ENCODE peak calls at places on chromosome 9, in five cellular contexts. One of them, this sample, is unnamed.

GRCh38 chr9:130630506-130631330 is 33.7 kb upstream of the PRDM12 start:
- DNase-seq in adrenal gland: no peak
- DNase-seq in fibroblast of lung: no peak
- DNase-seq in IMR-90: no peak
- DNase-seq in aorta: no peak
- DNase-seq in this sample: no peak

GRCh38 chr9:134210908-134211810 is 46.8 kb upstream of the RNU6ATAC start:
- DNase-seq in adrenal gland: no peak
- DNase-seq in IMR-90: no peak
- DNase-seq in aorta: peak
- DNase-seq in fibroblast of lung: no peak
- DNase-seq in this sample: peak

GRCh38 chr9:133642708-133643361 is 6.7 kb downstream of the DBH start:
- DNase-seq in IMR-90: no peak
- DNase-seq in aorta: no peak
- DNase-seq in adrenal gland: no peak
- DNase-seq in fibroblast of lung: no peak
- DNase-seq in this sample: no peak

GRCh38 chr9:32589083-32589713 is 16.2 kb upstream of the NDUFB6 start:
- DNase-seq in aorta: no peak
- DNase-seq in fibroblast of lung: peak
- DNase-seq in IMR-90: peak
- DNase-seq in adrenal gland: no peak
- DNase-seq in this sample: no peak

GRCh38 chr9:127637322-127637847 is 25.3 kb downstream of the STXBP1 start:
- DNase-seq in adrenal gland: peak
- DNase-seq in IMR-90: peak
- DNase-seq in aorta: no peak
- DNase-seq in fibroblast of lung: peak
- DNase-seq in this sample: no peak

GRCh38 chr9:106324071-106324470 is 538.9 kb upstream of the ZNF462 start:
- DNase-seq in IMR-90: no peak
- DNase-seq in fibroblast of lung: no peak
- DNase-seq in aorta: no peak
- DNase-seq in adrenal gland: no peak
- DNase-seq in this sample: no peak

GRCh38 chr9:70519912-70520724 is 105.7 kb upstream of the KLF9 start:
- DNase-seq in fibroblast of lung: no peak
- DNase-seq in IMR-90: no peak
- DNase-seq in aorta: no peak
- DNase-seq in adrenal gland: no peak
- DNase-seq in this sample: no peak

GRCh38 chr9:71202931-71203330 is 81.5 kb upstream of the TRPM3 start:
- DNase-seq in adrenal gland: no peak
- DNase-seq in aorta: no peak
- DNase-seq in fibroblast of lung: peak
- DNase-seq in IMR-90: no peak
- DNase-seq in this sample: no peak

GRCh38 chr9:22005083-22005699 is 3.9 kb downstream of the CDKN2B start:
- DNase-seq in aorta: peak
- DNase-seq in IMR-90: peak
- DNase-seq in adrenal gland: no peak
- DNase-seq in fibroblast of lung: peak
- DNase-seq in this sample: no peak

GRCh38 chr9:114098660-114099522 is at the start of gene KIF12:
- DNase-seq in IMR-90: no peak
- DNase-seq in adrenal gland: no peak
- DNase-seq in aorta: no peak
- DNase-seq in fibroblast of lung: no peak
- DNase-seq in this sample: no peak

GRCh38 chr9:127149463-127150390 is 27.3 kb upstream of the ANGPTL2 start:
- DNase-seq in aorta: no peak
- DNase-seq in IMR-90: no peak
- DNase-seq in adrenal gland: peak
- DNase-seq in fibroblast of lung: no peak
- DNase-seq in this sample: no peak

GRCh38 chr9:132823370-132824144 is 54.5 kb downstream of the AK8 start:
- DNase-seq in fibroblast of lung: no peak
- DNase-seq in adrenal gland: no peak
- DNase-seq in IMR-90: no peak
- DNase-seq in aorta: peak
- DNase-seq in this sample: no peak

GRCh38 chr9:21708846-21709245 is 93.6 kb upstream of the MTAP start:
- DNase-seq in aorta: no peak
- DNase-seq in fibroblast of lung: peak
- DNase-seq in IMR-90: no peak
- DNase-seq in adrenal gland: no peak
- DNase-seq in this sample: no peak

GRCh38 chr9:87601175-87601574 is 103.5 kb downstream of the DAPK1 start:
- DNase-seq in fibroblast of lung: no peak
- DNase-seq in adrenal gland: no peak
- DNase-seq in aorta: no peak
- DNase-seq in IMR-90: no peak
- DNase-seq in this sample: no peak

GRCh38 chr9:128771094-128771721 is 519 bp downstream of the ZER1 start:
- DNase-seq in IMR-90: peak
- DNase-seq in adrenal gland: peak
- DNase-seq in aorta: peak
- DNase-seq in fibroblast of lung: peak
- DNase-seq in this sample: no peak

GRCh38 chr9:85892406-85892805 is 48.5 kb upstream of the NAA35 start:
- DNase-seq in fibroblast of lung: no peak
- DNase-seq in IMR-90: no peak
- DNase-seq in aorta: no peak
- DNase-seq in adrenal gland: no peak
- DNase-seq in this sample: no peak

GRCh38 chr9:71254592-71255277 is 133.3 kb upstream of the TRPM3 start:
- DNase-seq in adrenal gland: no peak
- DNase-seq in fibroblast of lung: no peak
- DNase-seq in aorta: no peak
- DNase-seq in IMR-90: no peak
- DNase-seq in this sample: no peak

GRCh38 chr9:84819446-84819845 is 149.9 kb downstream of the NTRK2 start:
- DNase-seq in IMR-90: no peak
- DNase-seq in fibroblast of lung: no peak
- DNase-seq in aorta: no peak
- DNase-seq in adrenal gland: no peak
- DNase-seq in this sample: no peak

GRCh38 chr9:122134822-122135528 is 24.6 kb downstream of the NDUFA8 start:
- DNase-seq in IMR-90: peak
- DNase-seq in adrenal gland: peak
- DNase-seq in fibroblast of lung: no peak
- DNase-seq in aorta: no peak
- DNase-seq in this sample: no peak

GRCh38 chr9:113997610-113998009 is 80.5 kb downstream of the AMBP start:
- DNase-seq in IMR-90: no peak
- DNase-seq in fibroblast of lung: no peak
- DNase-seq in aorta: peak
- DNase-seq in adrenal gland: peak
- DNase-seq in this sample: no peak

GRCh38 chr9:99050924-99051323 is 54.0 kb upstream of the TGFBR1 start:
- DNase-seq in IMR-90: no peak
- DNase-seq in aorta: no peak
- DNase-seq in adrenal gland: no peak
- DNase-seq in fibroblast of lung: peak
- DNase-seq in this sample: no peak

GRCh38 chr9:124873664-124874063 is 11.7 kb downstream of the ARPC5L start:
- DNase-seq in adrenal gland: no peak
- DNase-seq in fibroblast of lung: no peak
- DNase-seq in aorta: no peak
- DNase-seq in IMR-90: no peak
- DNase-seq in this sample: no peak

GRCh38 chr9:123322771-123323481 is 33.1 kb upstream of the CRB2 start:
- DNase-seq in aorta: no peak
- DNase-seq in IMR-90: no peak
- DNase-seq in adrenal gland: no peak
- DNase-seq in fibroblast of lung: no peak
- DNase-seq in this sample: no peak

GRCh38 chr9:113646491-113646890 is 183.0 kb downstream of the RGS3 start:
- DNase-seq in IMR-90: no peak
- DNase-seq in fibroblast of lung: no peak
- DNase-seq in adrenal gland: no peak
- DNase-seq in aorta: no peak
- DNase-seq in this sample: no peak

GRCh38 chr9:134648701-134649525 is 7.3 kb downstream of the COL5A1 start:
- DNase-seq in adrenal gland: peak
- DNase-seq in aorta: no peak
- DNase-seq in fibroblast of lung: peak
- DNase-seq in IMR-90: peak
- DNase-seq in this sample: no peak

GRCh38 chr9:105972805-105973204 is 278.5 kb downstream of the TMEM38B start:
- DNase-seq in adrenal gland: no peak
- DNase-seq in IMR-90: no peak
- DNase-seq in fibroblast of lung: no peak
- DNase-seq in aorta: no peak
- DNase-seq in this sample: no peak

GRCh38 chr9:134025606-134026541 is 593 bp downstream of the BRD3OS start:
- DNase-seq in adrenal gland: peak
- DNase-seq in IMR-90: peak
- DNase-seq in aorta: no peak
- DNase-seq in fibroblast of lung: peak
- DNase-seq in this sample: peak

DNA sequence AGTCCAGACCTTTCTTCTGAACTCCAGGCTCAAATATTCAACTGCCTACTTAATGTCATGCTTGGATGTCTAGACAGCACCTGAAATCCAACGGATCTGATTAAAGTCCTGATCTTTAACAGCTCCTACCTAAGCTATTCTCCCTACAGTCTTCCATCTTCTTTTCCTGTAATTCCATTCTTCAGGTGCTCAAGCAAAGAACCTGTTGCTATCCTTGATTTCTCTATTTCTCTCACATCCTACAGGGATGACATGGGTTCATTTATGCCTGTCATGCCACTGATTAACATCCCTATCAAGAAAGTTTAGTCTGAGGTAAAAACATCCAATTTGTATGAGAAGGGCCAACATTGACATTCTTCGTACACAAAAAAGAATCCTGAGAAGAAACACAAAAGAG is 163.2 kb downstream of the TMC1 start:
- DNase-seq in adrenal gland: no peak
- DNase-seq in IMR-90: no peak
- DNase-seq in aorta: no peak
- DNase-seq in fibroblast of lung: no peak
- DNase-seq in this sample: no peak
- H3K4me3 ChIP-seq in adrenal gland: no peak
- H3K4me3 ChIP-seq in IMR-90: no peak
- H3K4me3 ChIP-seq in aorta: no peak
- H3K4me3 ChIP-seq in fibroblast of lung: no peak
- H3K4me3 ChIP-seq in this sample: no peak

GRCh38 chr9:34651286-34651685 is 699 bp upstream of the IL11RA start:
- DNase-seq in IMR-90: peak
- DNase-seq in fibroblast of lung: peak
- DNase-seq in aorta: no peak
- DNase-seq in adrenal gland: peak
- DNase-seq in this sample: no peak
- H3K27ac ChIP-seq in IMR-90: peak
- H3K27ac ChIP-seq in fibroblast of lung: no peak
- H3K27ac ChIP-seq in aorta: peak
- H3K27ac ChIP-seq in adrenal gland: peak
- H3K27ac ChIP-seq in this sample: peak

GRCh38 chr9:136659861-136660784 is 2.6 kb upstream of the EGFL7 start:
- DNase-seq in fibroblast of lung: no peak
- DNase-seq in IMR-90: no peak
- DNase-seq in aorta: no peak
- DNase-seq in adrenal gland: no peak
- DNase-seq in this sample: no peak

GRCh38 chr9:136658849-136659535 is 3.7 kb upstream of the EGFL7 start:
- DNase-seq in IMR-90: no peak
- DNase-seq in fibroblast of lung: no peak
- DNase-seq in adrenal gland: no peak
- DNase-seq in aorta: no peak
- DNase-seq in this sample: no peak

GRCh38 chr9:136656339-136656738 is 6.4 kb upstream of the EGFL7 start:
- DNase-seq in aorta: no peak
- DNase-seq in adrenal gland: no peak
- DNase-seq in fibroblast of lung: no peak
- DNase-seq in IMR-90: no peak
- DNase-seq in this sample: no peak

GRCh38 chr9:136656795-136657611 is 5.7 kb upstream of the EGFL7 start:
- DNase-seq in adrenal gland: no peak
- DNase-seq in aorta: no peak
- DNase-seq in IMR-90: no peak
- DNase-seq in fibroblast of lung: no peak
- DNase-seq in this sample: no peak

DNA sequence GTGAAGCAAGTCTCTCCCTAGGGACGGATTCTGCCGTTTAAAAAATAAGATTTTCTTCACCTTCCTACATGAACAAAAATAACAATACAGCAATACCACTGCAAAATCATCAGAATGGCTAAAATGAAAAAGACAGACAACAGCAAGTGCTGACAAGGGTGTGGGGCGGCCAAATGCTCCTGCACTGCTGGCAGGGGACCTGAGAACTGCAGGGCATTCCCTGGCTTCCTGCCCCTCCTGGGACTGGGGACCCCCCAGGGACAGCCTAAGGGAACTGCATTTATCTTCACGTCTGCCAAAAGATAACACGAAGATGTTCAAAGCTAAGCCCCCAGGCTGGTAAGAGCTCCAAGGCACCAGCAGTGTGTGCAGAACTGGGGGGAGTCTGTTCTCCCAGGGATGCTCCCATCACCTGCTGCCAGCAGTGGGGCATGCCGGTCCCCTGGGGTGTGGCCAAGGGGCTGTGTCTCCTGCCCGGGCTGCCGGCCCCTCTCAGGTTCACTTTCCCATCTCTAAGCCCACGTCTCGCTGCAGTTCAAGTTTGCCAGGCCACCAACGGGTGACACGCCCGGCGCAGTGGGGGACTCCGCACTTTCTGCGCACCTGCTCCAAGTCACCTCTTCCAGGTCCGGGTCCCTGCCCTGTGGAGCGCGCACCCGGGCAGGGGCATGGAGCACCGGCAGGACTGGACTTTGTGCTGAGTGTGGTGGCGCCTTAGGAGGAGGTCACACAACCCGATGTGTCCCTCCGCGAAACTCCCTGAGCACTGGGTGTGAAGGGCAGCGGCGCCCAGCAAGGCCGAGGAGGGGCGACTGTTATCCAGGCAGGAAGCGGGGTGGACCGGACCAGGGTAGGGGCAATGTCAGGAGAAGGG is 4.5 kb upstream of the EGFL7 start:
- DNase-seq in adrenal gland: no peak
- DNase-seq in aorta: no peak
- DNase-seq in fibroblast of lung: no peak
- DNase-seq in IMR-90: no peak
- DNase-seq in this sample: no peak
- H3K4me3 ChIP-seq in adrenal gland: peak
- H3K4me3 ChIP-seq in aorta: no peak
- H3K4me3 ChIP-seq in fibroblast of lung: no peak
- H3K4me3 ChIP-seq in IMR-90: no peak
- H3K4me3 ChIP-seq in this sample: no peak

DNA sequence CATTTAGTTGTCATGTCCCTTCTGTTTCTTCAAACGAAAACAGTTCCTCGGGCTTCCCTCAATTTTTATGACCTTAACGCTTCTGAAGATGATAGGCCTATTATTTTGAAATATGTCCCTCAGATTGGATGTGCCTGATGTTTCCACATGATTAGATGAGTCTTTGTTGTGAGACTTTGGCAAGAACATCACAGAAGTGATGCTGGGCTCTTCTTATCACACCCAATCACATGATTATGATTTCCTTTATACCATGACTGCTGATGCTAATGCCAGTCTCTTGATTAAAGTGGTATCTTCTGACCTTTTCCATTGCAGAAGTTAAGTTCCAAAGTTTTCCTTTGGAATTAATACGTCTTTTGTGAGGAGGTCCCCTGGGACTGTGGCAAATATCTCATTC is 175.7 kb downstream of the SAXO1 start:
- DNase-seq in fibroblast of lung: no peak
- DNase-seq in aorta: no peak
- DNase-seq in adrenal gland: no peak
- DNase-seq in IMR-90: no peak
- DNase-seq in this sample: no peak
- H3K27ac ChIP-seq in fibroblast of lung: no peak
- H3K27ac ChIP-seq in aorta: no peak
- H3K27ac ChIP-seq in adrenal gland: no peak
- H3K27ac ChIP-seq in IMR-90: no peak
- H3K27ac ChIP-seq in this sample: no peak